ENCODE peak calls at places on chromosomes 16 and 17, in eight cellular contexts. One of them, this sample, is unnamed.

GRCh38 chr17:28711723-28712036 is at the start of gene PROCA1:
- DNase-seq in stimulated activated CD4-positive, alpha-beta T cell treated with anti-CD3 and anti-CD28 coated beads, Interleukin-4, amount 100 ng/mL, for 48 hours: no peak
- DNase-seq in thoracic aorta: no peak
- DNase-seq in Peyer's patch: no peak
- DNase-seq in H9: no peak
- DNase-seq in CD4-positive, alpha-beta T cell: peak
- DNase-seq in NT2/D1: no peak
- DNase-seq in stomach: no peak
- DNase-seq in this sample: no peak

GRCh38 chr17:58324409-58325288 is 3.9 kb downstream of the TSPOAP1 start:
- DNase-seq in stimulated activated CD4-positive, alpha-beta T cell treated with anti-CD3 and anti-CD28 coated beads, Interleukin-4, amount 100 ng/mL, for 48 hours: no peak
- DNase-seq in thoracic aorta: no peak
- DNase-seq in Peyer's patch: no peak
- DNase-seq in H9: no peak
- DNase-seq in CD4-positive, alpha-beta T cell: no peak
- DNase-seq in NT2/D1: no peak
- DNase-seq in stomach: peak
- DNase-seq in this sample: peak

GRCh38 chr17:1896243-1897163 is 66.7 kb downstream of the RPA1 start:
- DNase-seq in stimulated activated CD4-positive, alpha-beta T cell treated with anti-CD3 and anti-CD28 coated beads, Interleukin-4, amount 100 ng/mL, for 48 hours: no peak
- DNase-seq in thoracic aorta: no peak
- DNase-seq in Peyer's patch: no peak
- DNase-seq in H9: no peak
- DNase-seq in CD4-positive, alpha-beta T cell: no peak
- DNase-seq in NT2/D1: no peak
- DNase-seq in stomach: no peak
- DNase-seq in this sample: no peak

GRCh38 chr17:14301761-14302401 is 1.0 kb downstream of the HS3ST3B1 start:
- DNase-seq in stimulated activated CD4-positive, alpha-beta T cell treated with anti-CD3 and anti-CD28 coated beads, Interleukin-4, amount 100 ng/mL, for 48 hours: peak
- DNase-seq in thoracic aorta: no peak
- DNase-seq in Peyer's patch: peak
- DNase-seq in H9: peak
- DNase-seq in CD4-positive, alpha-beta T cell: peak
- DNase-seq in NT2/D1: no peak
- DNase-seq in stomach: peak
- DNase-seq in this sample: peak

GRCh38 chr17:78276499-78276898 is 45.1 kb downstream of the TMEM235 start:
- DNase-seq in stimulated activated CD4-positive, alpha-beta T cell treated with anti-CD3 and anti-CD28 coated beads, Interleukin-4, amount 100 ng/mL, for 48 hours: no peak
- DNase-seq in thoracic aorta: no peak
- DNase-seq in Peyer's patch: peak
- DNase-seq in H9: no peak
- DNase-seq in CD4-positive, alpha-beta T cell: no peak
- DNase-seq in NT2/D1: no peak
- DNase-seq in stomach: no peak
- DNase-seq in this sample: no peak

GRCh38 chr17:62702746-62703268 is 75.3 kb downstream of the MRC2 start:
- DNase-seq in stimulated activated CD4-positive, alpha-beta T cell treated with anti-CD3 and anti-CD28 coated beads, Interleukin-4, amount 100 ng/mL, for 48 hours: no peak
- DNase-seq in thoracic aorta: no peak
- DNase-seq in Peyer's patch: no peak
- DNase-seq in H9: no peak
- DNase-seq in CD4-positive, alpha-beta T cell: no peak
- DNase-seq in NT2/D1: no peak
- DNase-seq in stomach: no peak
- DNase-seq in this sample: no peak

GRCh38 chr16:22370038-22370541 is 4.3 kb downstream of the CDR2 start:
- DNase-seq in stimulated activated CD4-positive, alpha-beta T cell treated with anti-CD3 and anti-CD28 coated beads, Interleukin-4, amount 100 ng/mL, for 48 hours: no peak
- DNase-seq in thoracic aorta: no peak
- DNase-seq in Peyer's patch: no peak
- DNase-seq in H9: no peak
- DNase-seq in CD4-positive, alpha-beta T cell: no peak
- DNase-seq in NT2/D1: no peak
- DNase-seq in stomach: no peak
- DNase-seq in this sample: no peak

GRCh38 chr16:57873218-57873617 is 70.9 kb upstream of the KIFC3 start:
- DNase-seq in stimulated activated CD4-positive, alpha-beta T cell treated with anti-CD3 and anti-CD28 coated beads, Interleukin-4, amount 100 ng/mL, for 48 hours: no peak
- DNase-seq in thoracic aorta: no peak
- DNase-seq in Peyer's patch: no peak
- DNase-seq in H9: peak
- DNase-seq in CD4-positive, alpha-beta T cell: no peak
- DNase-seq in NT2/D1: peak
- DNase-seq in stomach: no peak
- DNase-seq in this sample: no peak

GRCh38 chr16:87457724-87458423 is 35.0 kb downstream of the ZCCHC14 start:
- DNase-seq in stimulated activated CD4-positive, alpha-beta T cell treated with anti-CD3 and anti-CD28 coated beads, Interleukin-4, amount 100 ng/mL, for 48 hours: peak
- DNase-seq in thoracic aorta: no peak
- DNase-seq in Peyer's patch: no peak
- DNase-seq in H9: no peak
- DNase-seq in CD4-positive, alpha-beta T cell: no peak
- DNase-seq in NT2/D1: peak
- DNase-seq in stomach: no peak
- DNase-seq in this sample: peak

GRCh38 chr16:66845080-66845410 is 831 bp downstream of the CA7 start:
- DNase-seq in stimulated activated CD4-positive, alpha-beta T cell treated with anti-CD3 and anti-CD28 coated beads, Interleukin-4, amount 100 ng/mL, for 48 hours: no peak
- DNase-seq in thoracic aorta: no peak
- DNase-seq in Peyer's patch: no peak
- DNase-seq in H9: no peak
- DNase-seq in CD4-positive, alpha-beta T cell: no peak
- DNase-seq in NT2/D1: no peak
- DNase-seq in stomach: no peak
- DNase-seq in this sample: no peak

GRCh38 chr16:11093578-11094074 is 149.3 kb downstream of the CLEC16A start:
- DNase-seq in stimulated activated CD4-positive, alpha-beta T cell treated with anti-CD3 and anti-CD28 coated beads, Interleukin-4, amount 100 ng/mL, for 48 hours: no peak
- DNase-seq in thoracic aorta: no peak
- DNase-seq in Peyer's patch: peak
- DNase-seq in H9: no peak
- DNase-seq in CD4-positive, alpha-beta T cell: no peak
- DNase-seq in NT2/D1: no peak
- DNase-seq in stomach: no peak
- DNase-seq in this sample: no peak

GRCh38 chr16:57276596-57276995 is 7.9 kb downstream of the PLLP start:
- DNase-seq in stimulated activated CD4-positive, alpha-beta T cell treated with anti-CD3 and anti-CD28 coated beads, Interleukin-4, amount 100 ng/mL, for 48 hours: no peak
- DNase-seq in thoracic aorta: no peak
- DNase-seq in Peyer's patch: no peak
- DNase-seq in H9: no peak
- DNase-seq in CD4-positive, alpha-beta T cell: no peak
- DNase-seq in NT2/D1: no peak
- DNase-seq in stomach: no peak
- DNase-seq in this sample: no peak

GRCh38 chr17:59331929-59332889 is 754 bp downstream of the YPEL2 start:
- DNase-seq in stimulated activated CD4-positive, alpha-beta T cell treated with anti-CD3 and anti-CD28 coated beads, Interleukin-4, amount 100 ng/mL, for 48 hours: peak
- DNase-seq in thoracic aorta: no peak
- DNase-seq in Peyer's patch: peak
- DNase-seq in H9: no peak
- DNase-seq in CD4-positive, alpha-beta T cell: peak
- DNase-seq in NT2/D1: no peak
- DNase-seq in stomach: peak
- DNase-seq in this sample: peak

GRCh38 chr17:17599965-17600364 is 8.5 kb upstream of the PEMT start:
- DNase-seq in stimulated activated CD4-positive, alpha-beta T cell treated with anti-CD3 and anti-CD28 coated beads, Interleukin-4, amount 100 ng/mL, for 48 hours: no peak
- DNase-seq in thoracic aorta: no peak
- DNase-seq in Peyer's patch: no peak
- DNase-seq in H9: no peak
- DNase-seq in CD4-positive, alpha-beta T cell: no peak
- DNase-seq in NT2/D1: no peak
- DNase-seq in stomach: no peak
- DNase-seq in this sample: no peak

GRCh38 chr17:15999974-16000827 is 577 bp downstream of the TTC19 start:
- DNase-seq in stimulated activated CD4-positive, alpha-beta T cell treated with anti-CD3 and anti-CD28 coated beads, Interleukin-4, amount 100 ng/mL, for 48 hours: no peak
- DNase-seq in thoracic aorta: no peak
- DNase-seq in Peyer's patch: no peak
- DNase-seq in H9: no peak
- DNase-seq in CD4-positive, alpha-beta T cell: peak
- DNase-seq in NT2/D1: no peak
- DNase-seq in stomach: no peak
- DNase-seq in this sample: no peak

GRCh38 chr16:56426585-56426984 is 1.2 kb upstream of the AMFR start:
- DNase-seq in stimulated activated CD4-positive, alpha-beta T cell treated with anti-CD3 and anti-CD28 coated beads, Interleukin-4, amount 100 ng/mL, for 48 hours: no peak
- DNase-seq in thoracic aorta: no peak
- DNase-seq in Peyer's patch: no peak
- DNase-seq in H9: no peak
- DNase-seq in CD4-positive, alpha-beta T cell: no peak
- DNase-seq in NT2/D1: no peak
- DNase-seq in stomach: no peak
- DNase-seq in this sample: no peak

GRCh38 chr17:74241434-74241833 is 28.1 kb downstream of the TTYH2 start:
- DNase-seq in stimulated activated CD4-positive, alpha-beta T cell treated with anti-CD3 and anti-CD28 coated beads, Interleukin-4, amount 100 ng/mL, for 48 hours: no peak
- DNase-seq in thoracic aorta: no peak
- DNase-seq in Peyer's patch: no peak
- DNase-seq in H9: no peak
- DNase-seq in CD4-positive, alpha-beta T cell: no peak
- DNase-seq in NT2/D1: no peak
- DNase-seq in stomach: no peak
- DNase-seq in this sample: peak

GRCh38 chr16:4805231-4805630 is 2.8 kb upstream of the ROGDI start:
- DNase-seq in stimulated activated CD4-positive, alpha-beta T cell treated with anti-CD3 and anti-CD28 coated beads, Interleukin-4, amount 100 ng/mL, for 48 hours: no peak
- DNase-seq in thoracic aorta: no peak
- DNase-seq in Peyer's patch: no peak
- DNase-seq in H9: no peak
- DNase-seq in CD4-positive, alpha-beta T cell: no peak
- DNase-seq in NT2/D1: no peak
- DNase-seq in stomach: no peak
- DNase-seq in this sample: no peak

GRCh38 chr16:12511708-12512107 is 292.0 kb downstream of the CPPED1 start:
- DNase-seq in stimulated activated CD4-positive, alpha-beta T cell treated with anti-CD3 and anti-CD28 coated beads, Interleukin-4, amount 100 ng/mL, for 48 hours: no peak
- DNase-seq in thoracic aorta: no peak
- DNase-seq in Peyer's patch: no peak
- DNase-seq in H9: no peak
- DNase-seq in CD4-positive, alpha-beta T cell: no peak
- DNase-seq in NT2/D1: no peak
- DNase-seq in stomach: no peak
- DNase-seq in this sample: no peak

GRCh38 chr16:8866118-8866883 is 2.5 kb downstream of the CARHSP1 start:
- DNase-seq in stimulated activated CD4-positive, alpha-beta T cell treated with anti-CD3 and anti-CD28 coated beads, Interleukin-4, amount 100 ng/mL, for 48 hours: no peak
- DNase-seq in thoracic aorta: no peak
- DNase-seq in Peyer's patch: no peak
- DNase-seq in H9: peak
- DNase-seq in CD4-positive, alpha-beta T cell: no peak
- DNase-seq in NT2/D1: peak
- DNase-seq in stomach: peak
- DNase-seq in this sample: peak

GRCh38 chr17:33990943-33991706 is 264.0 kb upstream of the CCL2 start:
- DNase-seq in stimulated activated CD4-positive, alpha-beta T cell treated with anti-CD3 and anti-CD28 coated beads, Interleukin-4, amount 100 ng/mL, for 48 hours: no peak
- DNase-seq in thoracic aorta: no peak
- DNase-seq in Peyer's patch: no peak
- DNase-seq in H9: peak
- DNase-seq in CD4-positive, alpha-beta T cell: no peak
- DNase-seq in NT2/D1: no peak
- DNase-seq in stomach: no peak
- DNase-seq in this sample: no peak

GRCh38 chr17:80813318-80813717 is 178.3 kb upstream of the CHMP6 start:
- DNase-seq in stimulated activated CD4-positive, alpha-beta T cell treated with anti-CD3 and anti-CD28 coated beads, Interleukin-4, amount 100 ng/mL, for 48 hours: no peak
- DNase-seq in thoracic aorta: no peak
- DNase-seq in Peyer's patch: no peak
- DNase-seq in H9: no peak
- DNase-seq in CD4-positive, alpha-beta T cell: no peak
- DNase-seq in NT2/D1: no peak
- DNase-seq in stomach: no peak
- DNase-seq in this sample: no peak

GRCh38 chr16:88662222-88662842 is 559 bp downstream of the MVD start:
- DNase-seq in stimulated activated CD4-positive, alpha-beta T cell treated with anti-CD3 and anti-CD28 coated beads, Interleukin-4, amount 100 ng/mL, for 48 hours: no peak
- DNase-seq in thoracic aorta: no peak
- DNase-seq in Peyer's patch: peak
- DNase-seq in H9: peak
- DNase-seq in CD4-positive, alpha-beta T cell: no peak
- DNase-seq in NT2/D1: no peak
- DNase-seq in stomach: no peak
- DNase-seq in this sample: peak

GRCh38 chr17:58997756-58998553 is 108.7 kb downstream of the TRIM37 start:
- DNase-seq in stimulated activated CD4-positive, alpha-beta T cell treated with anti-CD3 and anti-CD28 coated beads, Interleukin-4, amount 100 ng/mL, for 48 hours: no peak
- DNase-seq in thoracic aorta: no peak
- DNase-seq in Peyer's patch: no peak
- DNase-seq in H9: no peak
- DNase-seq in CD4-positive, alpha-beta T cell: no peak
- DNase-seq in NT2/D1: no peak
- DNase-seq in stomach: no peak
- DNase-seq in this sample: no peak

GRCh38 chr17:47686661-47687327 is 7.2 kb upstream of the TBKBP1 start:
- DNase-seq in stimulated activated CD4-positive, alpha-beta T cell treated with anti-CD3 and anti-CD28 coated beads, Interleukin-4, amount 100 ng/mL, for 48 hours: no peak
- DNase-seq in thoracic aorta: no peak
- DNase-seq in Peyer's patch: no peak
- DNase-seq in H9: no peak
- DNase-seq in CD4-positive, alpha-beta T cell: no peak
- DNase-seq in NT2/D1: no peak
- DNase-seq in stomach: no peak
- DNase-seq in this sample: no peak

GRCh38 chr16:84749072-84749471 is 49.3 kb downstream of the USP10 start:
- DNase-seq in stimulated activated CD4-positive, alpha-beta T cell treated with anti-CD3 and anti-CD28 coated beads, Interleukin-4, amount 100 ng/mL, for 48 hours: no peak
- DNase-seq in thoracic aorta: no peak
- DNase-seq in Peyer's patch: no peak
- DNase-seq in H9: no peak
- DNase-seq in CD4-positive, alpha-beta T cell: no peak
- DNase-seq in NT2/D1: no peak
- DNase-seq in stomach: no peak
- DNase-seq in this sample: no peak

GRCh38 chr17:9977175-9977574 is 72.1 kb upstream of the RCVRN start:
- DNase-seq in stimulated activated CD4-positive, alpha-beta T cell treated with anti-CD3 and anti-CD28 coated beads, Interleukin-4, amount 100 ng/mL, for 48 hours: no peak
- DNase-seq in thoracic aorta: no peak
- DNase-seq in Peyer's patch: no peak
- DNase-seq in H9: no peak
- DNase-seq in CD4-positive, alpha-beta T cell: no peak
- DNase-seq in NT2/D1: no peak
- DNase-seq in stomach: no peak
- DNase-seq in this sample: no peak

GRCh38 chr17:28698253-28698941 is 13.3 kb downstream of the PROCA1 start:
- DNase-seq in stimulated activated CD4-positive, alpha-beta T cell treated with anti-CD3 and anti-CD28 coated beads, Interleukin-4, amount 100 ng/mL, for 48 hours: no peak
- DNase-seq in thoracic aorta: no peak
- DNase-seq in Peyer's patch: no peak
- DNase-seq in H9: no peak
- DNase-seq in CD4-positive, alpha-beta T cell: no peak
- DNase-seq in NT2/D1: no peak
- DNase-seq in stomach: peak
- DNase-seq in this sample: no peak

GRCh38 chr16:84941916-84942315 is 69.4 kb downstream of the ZDHHC7 start:
- DNase-seq in stimulated activated CD4-positive, alpha-beta T cell treated with anti-CD3 and anti-CD28 coated beads, Interleukin-4, amount 100 ng/mL, for 48 hours: no peak
- DNase-seq in thoracic aorta: no peak
- DNase-seq in Peyer's patch: no peak
- DNase-seq in H9: no peak
- DNase-seq in CD4-positive, alpha-beta T cell: no peak
- DNase-seq in NT2/D1: no peak
- DNase-seq in stomach: no peak
- DNase-seq in this sample: no peak

GRCh38 chr16:69195371-69196029 is 8.5 kb downstream of the SNTB2 start:
- DNase-seq in stimulated activated CD4-positive, alpha-beta T cell treated with anti-CD3 and anti-CD28 coated beads, Interleukin-4, amount 100 ng/mL, for 48 hours: no peak
- DNase-seq in thoracic aorta: no peak
- DNase-seq in Peyer's patch: no peak
- DNase-seq in H9: no peak
- DNase-seq in CD4-positive, alpha-beta T cell: no peak
- DNase-seq in NT2/D1: no peak
- DNase-seq in stomach: no peak
- DNase-seq in this sample: no peak

GRCh38 chr16:73176577-73177013 is 128.7 kb upstream of the ZFHX3 start:
- DNase-seq in stimulated activated CD4-positive, alpha-beta T cell treated with anti-CD3 and anti-CD28 coated beads, Interleukin-4, amount 100 ng/mL, for 48 hours: no peak
- DNase-seq in thoracic aorta: no peak
- DNase-seq in Peyer's patch: no peak
- DNase-seq in H9: no peak
- DNase-seq in CD4-positive, alpha-beta T cell: no peak
- DNase-seq in NT2/D1: no peak
- DNase-seq in stomach: no peak
- DNase-seq in this sample: peak

GRCh38 chr16:87895641-87896141 is 26.4 kb upstream of the SLC7A5 start:
- DNase-seq in stimulated activated CD4-positive, alpha-beta T cell treated with anti-CD3 and anti-CD28 coated beads, Interleukin-4, amount 100 ng/mL, for 48 hours: peak
- DNase-seq in thoracic aorta: no peak
- DNase-seq in Peyer's patch: peak
- DNase-seq in H9: no peak
- DNase-seq in CD4-positive, alpha-beta T cell: no peak
- DNase-seq in NT2/D1: no peak
- DNase-seq in stomach: peak
- DNase-seq in this sample: no peak

GRCh38 chr16:76226011-76226410 is 51.2 kb upstream of the CNTNAP4 start:
- DNase-seq in stimulated activated CD4-positive, alpha-beta T cell treated with anti-CD3 and anti-CD28 coated beads, Interleukin-4, amount 100 ng/mL, for 48 hours: no peak
- DNase-seq in thoracic aorta: no peak
- DNase-seq in Peyer's patch: no peak
- DNase-seq in H9: no peak
- DNase-seq in CD4-positive, alpha-beta T cell: no peak
- DNase-seq in NT2/D1: no peak
- DNase-seq in stomach: no peak
- DNase-seq in this sample: no peak

GRCh38 chr16:5982979-5983378 is 885.4 kb upstream of the EEF2KMT start:
- DNase-seq in stimulated activated CD4-positive, alpha-beta T cell treated with anti-CD3 and anti-CD28 coated beads, Interleukin-4, amount 100 ng/mL, for 48 hours: no peak
- DNase-seq in thoracic aorta: no peak
- DNase-seq in Peyer's patch: no peak
- DNase-seq in H9: no peak
- DNase-seq in CD4-positive, alpha-beta T cell: no peak
- DNase-seq in NT2/D1: no peak
- DNase-seq in stomach: no peak
- DNase-seq in this sample: no peak